ENCODE peak calls at places on chromosome 12, in five cellular contexts. C, D, L, H and P are unnamed samples.

GRCh38 chr12:52186135-52186840 is 5.5 kb downstream of the KRT80 start:
- DNase-seq in H (peak), L (peak), D (no peak), C (peak), P (no peak)

GRCh38 chr12:95815635-95816212 is 25.2 kb upstream of the NTN4 start:
- DNase-seq in L (peak), D (no peak), H (peak), C (peak), P (no peak)

GRCh38 chr12:10069099-10069498 is 29.7 kb downstream of the CLEC1A start:
- DNase-seq in C (peak), D (no peak), L (peak), H (peak), P (no peak)

GRCh38 chr12:92468358-92469020 is 234.3 kb upstream of the PLEKHG7 start:
- DNase-seq in C (no peak), H (peak), L (no peak), D (no peak), P (no peak)

GRCh38 chr12:94674835-94675234 is 24.5 kb upstream of the TMCC3 start:
- DNase-seq in D (no peak), L (peak), C (no peak), H (no peak), P (no peak)

GRCh38 chr12:92928431-92928961 is 599 bp downstream of the EEA1 start:
- DNase-seq in D (peak), H (no peak), C (peak), L (peak), P (no peak)

GRCh38 chr12:67648306-67649164 is at the start of gene DYRK2:
- DNase-seq in H (peak), C (peak), L (peak), D (peak), P (no peak)

GRCh38 chr12:110581951-110582285 is 1.2 kb downstream of the PPTC7 start:
- DNase-seq in C (no peak), D (no peak), H (peak), L (no peak), P (no peak)

GRCh38 chr12:31585271-31585670 is 5.7 kb downstream of the DENND5B start:
- DNase-seq in L (peak), D (no peak), H (no peak), C (peak), P (no peak)

GRCh38 chr12:42199007-42199406 is 39.0 kb downstream of the YAF2 start:
- DNase-seq in C (no peak), D (no peak), H (no peak), L (no peak), P (no peak)

GRCh38 chr12:89134213-89134770 is 218.0 kb downstream of the DUSP6 start:
- DNase-seq in L (no peak), D (no peak), C (no peak), H (no peak), P (no peak)

GRCh38 chr12:130765186-130765659 is 49.1 kb upstream of the RIMBP2 start:
- DNase-seq in L (peak), C (peak), H (peak), D (no peak), P (no peak)

GRCh38 chr12:10612954-10613333 is 465 bp downstream of the MAGOHB start:
- DNase-seq in D (no peak), C (no peak), L (peak), H (no peak), P (no peak)

GRCh38 chr12:64780531-64781373 is 21.5 kb upstream of the GNS start:
- DNase-seq in L (peak), D (no peak), H (peak), C (peak), P (no peak)

GRCh38 chr12:58942345-58942744 is 22.0 kb upstream of the LRIG3 start:
- DNase-seq in H (no peak), L (no peak), D (no peak), C (no peak), P (no peak)

GRCh38 chr12:109934026-109934425 is 34.0 kb downstream of the TCHP start:
- DNase-seq in L (peak), H (no peak), C (no peak), D (no peak), P (peak)

GRCh38 chr12:63151898-63152700 is 1.1 kb upstream of the AVPR1A start:
- DNase-seq in H (peak), D (no peak), L (peak), C (peak), P (peak)
- H3K4me3 ChIP-seq in H (peak), D (no peak), L (peak), C (peak), P (no peak)

DNA sequence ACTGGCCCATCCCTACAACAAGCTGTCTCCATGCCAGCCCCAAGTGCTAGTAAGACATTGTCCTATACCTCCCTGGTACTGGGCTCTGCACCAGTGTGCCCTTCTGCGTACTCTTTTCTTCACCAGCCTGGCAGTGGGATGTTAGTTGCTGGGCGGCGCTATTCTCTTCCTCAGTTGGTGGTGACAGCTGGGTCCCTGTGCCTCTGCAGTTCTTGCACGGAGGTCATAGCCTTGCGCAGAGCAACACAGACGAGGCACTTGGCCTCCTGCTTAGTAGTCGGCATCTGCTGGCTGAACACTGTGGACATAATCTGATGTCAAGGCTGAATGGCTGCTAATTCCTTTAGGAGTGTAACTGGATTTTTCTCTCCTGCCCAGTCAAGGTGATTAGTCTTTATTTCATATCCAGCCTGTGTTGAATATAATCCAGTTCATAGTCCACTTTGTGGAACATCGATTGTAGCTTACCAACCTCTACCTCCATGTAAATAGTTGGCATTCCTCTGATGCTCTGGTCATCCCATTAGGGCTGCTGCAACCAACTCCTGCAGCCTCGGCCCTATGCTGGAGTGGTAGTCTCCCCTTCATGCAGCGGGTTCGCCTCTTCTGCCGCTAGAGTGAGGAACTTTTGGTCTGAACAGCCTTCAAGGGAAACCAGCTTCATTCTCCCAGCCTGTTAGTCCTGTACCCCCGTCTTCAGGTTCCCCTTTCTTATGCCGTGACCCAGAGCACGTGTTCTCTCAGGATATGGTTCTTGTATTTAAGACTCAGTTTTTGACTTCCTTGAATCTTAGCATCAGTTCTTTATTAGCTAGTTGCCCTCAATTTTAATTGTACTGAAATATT is 32.9 kb downstream of the ZNF664 start:
- DNase-seq in H (no peak), L (no peak), D (no peak), C (no peak), P (no peak)
- H3K4me3 ChIP-seq in H (no peak), L (no peak), D (peak), C (no peak), P (no peak)

GRCh38 chr12:121218588-121219352 is 8.8 kb downstream of the P2RX4 start:
- DNase-seq in C (no peak), L (no peak), D (no peak), H (no peak), P (no peak)
- H3K4me3 ChIP-seq in C (no peak), L (no peak), D (no peak), H (no peak), P (no peak)

GRCh38 chr12:50257226-50258166 is 25.8 kb downstream of the LIMA1 start:
- DNase-seq in H (peak), D (no peak), C (peak), L (peak), P (no peak)
- H3K4me3 ChIP-seq in H (no peak), D (no peak), C (no peak), L (no peak), P (no peak)

DNA sequence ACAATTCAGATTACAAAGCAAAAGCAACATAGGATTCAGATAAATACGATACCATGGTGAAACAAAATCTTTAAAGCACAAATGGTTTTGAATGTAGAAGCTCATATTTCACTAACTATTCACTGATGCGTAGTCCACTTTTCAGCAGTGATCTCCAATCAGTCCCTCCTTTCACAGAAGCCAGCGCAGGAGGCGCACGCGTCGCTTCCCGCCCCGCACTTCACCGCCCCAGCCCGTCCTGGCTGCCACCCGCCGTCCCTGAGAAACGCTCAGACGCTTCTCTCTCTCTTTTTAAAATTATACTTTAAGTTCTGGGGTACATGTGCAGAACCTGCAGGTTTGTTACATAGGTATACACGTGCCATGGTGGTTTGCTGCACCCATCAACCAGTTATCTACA is 19.8 kb upstream of the CHFR start:
- DNase-seq in C (no peak), D (no peak), L (peak), H (no peak), P (no peak)
- H3K4me3 ChIP-seq in C (no peak), D (no peak), L (peak), H (no peak), P (no peak)

GRCh38 chr12:132642846-132643835 is 24.6 kb downstream of the P2RX2 start:
- DNase-seq in H (no peak), C (no peak), D (no peak), L (no peak), P (no peak)

GRCh38 chr12:132639996-132640520 is 21.5 kb downstream of the P2RX2 start:
- DNase-seq in D (no peak), L (no peak), H (no peak), C (no peak), P (no peak)

GRCh38 chr12:132641811-132642650 is 23.5 kb downstream of the P2RX2 start:
- DNase-seq in D (no peak), C (no peak), H (no peak), L (no peak), P (no peak)

GRCh38 chr12:132638541-132639408 is 20.2 kb downstream of the P2RX2 start:
- DNase-seq in L (peak), H (peak), D (no peak), C (peak), P (peak)

DNA sequence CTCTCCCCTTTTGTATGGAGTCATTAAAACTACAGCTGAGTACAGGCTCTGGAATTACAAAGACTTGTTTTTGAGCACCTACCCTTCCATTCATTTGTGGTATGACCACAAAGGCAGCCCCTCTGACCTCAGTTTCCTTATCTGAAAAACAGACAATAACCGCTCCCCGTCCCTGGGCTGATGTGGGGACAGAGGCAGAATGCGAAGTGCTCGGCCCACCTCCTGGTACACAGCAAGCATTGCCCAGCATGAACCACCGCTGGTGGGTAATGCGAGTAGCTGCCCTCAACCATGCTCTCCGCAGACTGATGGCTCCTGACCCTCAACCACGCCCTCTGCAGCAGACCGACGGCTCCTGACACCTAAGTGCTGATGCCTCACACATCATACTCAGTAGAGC is 22.4 kb downstream of the P2RX2 start:
- DNase-seq in C (no peak), L (no peak), D (no peak), H (no peak), P (no peak)
- H3K4me3 ChIP-seq in C (no peak), L (no peak), D (no peak), H (no peak), P (no peak)

GRCh38 chr12:49032276-49032675 is 13.7 kb upstream of the PRKAG1 start:
- DNase-seq in C (no peak), D (no peak), H (no peak), L (no peak), P (no peak)

GRCh38 chr12:49036029-49036428 is 17.5 kb upstream of the PRKAG1 start:
- DNase-seq in L (no peak), C (no peak), H (no peak), D (no peak), P (no peak)

GRCh38 chr12:49033611-49034286 is 15.2 kb upstream of the PRKAG1 start:
- DNase-seq in C (no peak), D (no peak), H (no peak), L (no peak), P (no peak)

GRCh38 chr12:49032679-49033447 is 14.3 kb upstream of the PRKAG1 start:
- DNase-seq in C (no peak), H (no peak), D (no peak), L (no peak), P (no peak)

GRCh38 chr12:49034287-49034622 is 15.7 kb upstream of the PRKAG1 start:
- DNase-seq in H (no peak), L (no peak), C (no peak), D (no peak), P (no peak)
- H3K4me3 ChIP-seq in H (no peak), L (no peak), C (no peak), D (no peak), P (no peak)

DNA sequence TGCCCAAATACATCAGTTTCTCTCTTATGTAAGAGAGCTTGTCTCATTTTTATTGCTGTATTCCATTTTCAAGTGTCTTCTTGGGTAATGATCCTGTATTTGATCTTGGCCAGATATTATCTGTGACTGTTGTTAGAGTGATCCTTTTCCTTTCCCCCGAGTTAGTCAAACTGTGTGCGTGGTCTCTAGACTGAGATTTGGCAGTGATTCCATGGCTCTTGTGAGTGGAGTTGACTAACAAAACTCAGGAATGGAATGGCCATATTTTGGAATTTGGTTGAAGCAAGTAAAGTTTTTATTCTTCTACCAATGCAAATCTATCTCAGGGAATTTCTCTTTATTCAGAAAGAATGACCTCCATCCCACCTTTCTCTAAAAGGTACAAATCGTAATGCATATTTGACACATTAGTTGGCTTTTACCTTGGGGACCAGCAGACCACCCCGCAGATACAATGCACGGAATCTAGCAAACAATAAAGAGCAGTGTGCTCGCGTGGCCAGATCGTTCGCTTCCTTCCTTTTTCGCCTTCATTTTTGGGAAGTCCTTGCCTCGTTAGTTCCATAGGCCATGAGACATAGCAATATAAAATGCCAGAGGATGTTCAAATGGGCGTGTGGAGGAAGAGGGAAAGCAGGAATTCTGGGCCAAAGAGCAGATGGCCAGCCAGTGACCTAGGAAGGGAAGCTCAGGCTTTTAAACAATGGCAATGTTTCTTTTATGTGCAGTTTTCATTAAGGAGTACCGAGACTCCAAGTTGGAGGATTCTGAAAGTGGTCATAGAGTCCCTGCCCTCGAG is 24.4 kb downstream of the ETV6 start:
- DNase-seq in L (peak), D (no peak), C (no peak), H (no peak), P (no peak)
- H3K4me3 ChIP-seq in L (no peak), D (no peak), C (no peak), H (no peak), P (no peak)

GRCh38 chr12:41185946-41186345 is 2.2 kb upstream of the PDZRN4 start:
- DNase-seq in C (no peak), D (no peak), L (peak), H (no peak), P (no peak)

GRCh38 chr12:41188841-41189394 is 798 bp downstream of the PDZRN4 start:
- DNase-seq in H (no peak), C (no peak), D (no peak), L (no peak), P (no peak)

GRCh38 chr12:41190360-41190759 is 2.2 kb downstream of the PDZRN4 start:
- DNase-seq in D (no peak), C (peak), L (peak), H (peak), P (no peak)

GRCh38 chr12:41188058-41188840 is at the start of gene PDZRN4:
- DNase-seq in D (no peak), L (no peak), C (peak), H (peak), P (no peak)

DNA sequence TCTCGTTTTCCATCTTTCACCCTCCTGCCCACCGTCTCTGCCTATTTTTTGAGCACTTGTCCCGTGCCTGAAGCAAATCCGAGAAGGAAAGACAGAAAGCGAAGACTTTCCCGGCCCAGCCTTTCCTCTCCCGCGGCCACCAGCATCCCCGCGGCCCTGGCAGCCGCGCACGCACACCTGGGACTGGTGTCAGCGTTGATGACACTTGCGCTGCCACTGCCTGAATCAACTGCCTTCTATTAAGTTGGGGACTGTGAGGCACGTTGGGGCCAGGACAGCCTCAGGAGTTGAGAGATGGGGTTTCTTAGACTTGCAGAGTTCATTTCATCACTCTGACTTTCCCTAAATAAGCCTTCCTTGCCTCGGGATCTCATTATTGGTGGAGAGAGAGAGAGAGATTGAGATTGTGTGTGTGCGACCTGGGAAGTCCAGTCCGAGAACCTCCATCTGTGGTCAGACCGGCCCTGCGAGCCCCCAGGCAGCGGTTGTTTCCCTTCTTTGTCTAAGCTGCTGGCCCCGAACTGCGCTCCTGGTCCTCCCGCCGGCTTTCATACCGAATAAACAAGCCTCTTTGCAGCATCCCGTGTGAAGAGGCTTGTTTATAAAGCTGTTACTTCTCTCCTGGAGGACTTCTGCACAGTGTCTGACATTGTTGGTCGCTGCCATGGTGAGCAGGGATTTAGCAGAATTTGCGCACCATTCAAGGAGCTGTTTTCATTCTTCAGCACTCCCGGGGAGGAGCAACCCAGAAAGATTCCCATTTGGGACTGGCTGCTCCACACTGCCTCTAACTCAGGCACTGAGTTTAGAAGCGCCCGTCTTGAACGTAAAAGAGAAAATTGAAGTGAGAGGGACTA is 1.5 kb downstream of the PDZRN4 start:
- DNase-seq in H (peak), C (peak), D (no peak), L (peak), P (no peak)
- H3K4me3 ChIP-seq in H (peak), C (no peak), D (no peak), L (no peak), P (no peak)